ENCODE peak calls at places on chromosomes 5 and 9, in nine cellular contexts. O is fibroblast of mammary gland; F is GM23338; Q is CD4-positive, alpha-beta T cell; A is IMR-90; E is astrocyte of the spinal cord; P is kidney; W is bronchial epithelial cell; Y is heart right ventricle. R is an unnamed sample.

GRCh38 chr9:88313364-88314220 is 74.7 kb upstream of the SPIN1 start:
- DNase-seq in O (no peak), F (peak), Q (no peak), A (no peak), E (no peak), P (no peak), W (no peak), Y (no peak), R (no peak)

GRCh38 chr5:38540348-38540747 is 16.1 kb downstream of the LIFR start:
- DNase-seq in O (no peak), F (no peak), Q (no peak), A (no peak), E (no peak), P (no peak), W (no peak), Y (peak), R (no peak)

GRCh38 chr9:89814340-89815040 is 209.7 kb downstream of the GADD45G start:
- DNase-seq in O (peak), F (no peak), Q (no peak), A (peak), E (peak), P (no peak), W (no peak), Y (no peak), R (no peak)

GRCh38 chr5:151081426-151082273 is 816 bp upstream of the TNIP1 start:
- DNase-seq in O (peak), F (no peak), Q (no peak), A (peak), E (no peak), P (no peak), W (no peak), Y (no peak), R (no peak)

GRCh38 chr9:136318111-136318768 is 9.1 kb upstream of the GPSM1 start:
- DNase-seq in O (no peak), F (no peak), Q (no peak), A (no peak), E (no peak), P (peak), W (no peak), Y (no peak), R (no peak)

GRCh38 chr9:98010450-98010849 is 27.3 kb downstream of the ANP32B start:
- DNase-seq in O (peak), F (peak), Q (no peak), A (peak), E (peak), P (no peak), W (peak), Y (no peak), R (no peak)

GRCh38 chr5:110086658-110087388 is 397.1 kb downstream of the MAN2A1 start:
- DNase-seq in O (peak), F (no peak), Q (no peak), A (peak), E (peak), P (no peak), W (peak), Y (no peak), R (peak)

GRCh38 chr5:162214551-162214950 is 147.0 kb downstream of the GABRG2 start:
- DNase-seq in O (no peak), F (no peak), Q (no peak), A (no peak), E (no peak), P (no peak), W (no peak), Y (no peak), R (no peak)

GRCh38 chr9:69121155-69122085 is 52.7 kb upstream of the TJP2 start:
- DNase-seq in O (no peak), F (peak), Q (peak), A (peak), E (peak), P (peak), W (no peak), Y (peak), R (peak)

GRCh38 chr9:124769451-124770358 is 1.4 kb downstream of the NR6A1 start:
- DNase-seq in O (no peak), F (peak), Q (no peak), A (no peak), E (no peak), P (peak), W (no peak), Y (no peak), R (no peak)

DNA sequence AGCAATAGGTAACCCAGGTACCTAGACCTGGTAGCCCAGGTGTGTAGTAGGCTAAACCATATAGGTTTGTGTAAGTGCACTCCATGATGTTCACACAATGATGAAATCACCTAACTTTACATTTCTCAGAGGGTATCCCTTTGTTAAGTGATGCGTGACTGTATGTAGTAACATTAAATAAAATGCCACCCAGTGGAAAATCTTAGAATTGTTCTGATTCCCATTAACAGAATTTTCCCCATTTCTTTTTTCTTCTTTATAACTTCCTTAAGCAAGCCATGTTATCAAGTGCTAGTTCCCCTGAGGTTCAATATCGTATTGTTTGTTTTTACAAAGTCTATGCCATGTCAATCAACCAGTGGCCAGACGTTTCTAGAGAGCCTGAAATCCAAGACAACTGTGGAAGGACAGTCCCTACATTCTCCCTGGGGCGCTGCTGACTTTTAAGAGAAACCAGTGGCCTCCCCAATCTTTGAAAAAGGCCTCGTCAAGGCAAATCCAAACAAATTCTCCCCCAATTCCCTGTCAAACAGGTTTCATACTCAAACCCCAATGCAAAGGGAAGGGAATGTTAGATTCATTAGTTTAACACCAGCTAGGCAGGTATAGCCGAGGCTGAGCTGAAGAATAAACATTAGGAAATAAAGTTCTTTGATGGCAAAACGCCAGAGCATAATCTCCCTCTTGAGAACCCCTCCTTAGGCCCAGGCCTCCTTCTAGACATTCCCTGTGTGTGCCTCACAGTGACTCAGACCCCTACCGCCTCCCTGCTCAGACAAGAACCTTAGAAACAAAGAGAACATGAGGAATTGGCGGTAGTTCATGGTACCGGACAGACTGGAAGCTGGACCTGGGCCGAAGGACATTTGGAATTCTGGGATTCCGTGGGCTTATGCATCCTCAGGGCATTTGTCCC is 198.7 kb downstream of the GNA14 start:
- DNase-seq in O (peak), F (no peak), Q (no peak), A (peak), E (peak), P (no peak), W (peak), Y (no peak), R (peak)
- TF ChIP-seq CTCF in O (no peak), F (no peak), Q (no peak), A (no peak), E (no peak), P (no peak), W (no peak), Y (no peak), R (peak)

DNA sequence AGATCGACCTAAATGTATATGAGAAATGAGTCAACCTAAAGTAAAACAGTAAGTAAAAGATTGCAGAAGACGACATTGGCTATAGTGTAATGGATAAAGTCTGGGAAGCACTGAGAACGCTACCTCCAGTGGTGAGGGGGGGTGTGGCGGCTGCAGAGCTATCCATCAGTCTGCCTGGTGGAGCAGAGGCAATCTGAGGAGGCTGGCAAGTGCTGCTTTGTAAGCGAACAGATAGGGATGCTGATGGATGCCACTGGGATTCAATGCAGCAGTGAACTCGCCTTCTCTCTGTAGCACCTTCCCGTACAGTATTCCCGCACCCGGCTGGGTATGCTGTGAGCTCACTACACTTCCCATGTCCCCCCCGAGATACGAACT is 261.5 kb downstream of the NSG2 start:
- DNase-seq in O (no peak), F (peak), Q (no peak), A (no peak), E (no peak), P (no peak), W (no peak), Y (no peak), R (no peak)
- TF ChIP-seq CTCF in O (no peak), F (no peak), Q (no peak), A (no peak), E (no peak), P (no peak), W (no peak), Y (no peak), R (no peak)

DNA sequence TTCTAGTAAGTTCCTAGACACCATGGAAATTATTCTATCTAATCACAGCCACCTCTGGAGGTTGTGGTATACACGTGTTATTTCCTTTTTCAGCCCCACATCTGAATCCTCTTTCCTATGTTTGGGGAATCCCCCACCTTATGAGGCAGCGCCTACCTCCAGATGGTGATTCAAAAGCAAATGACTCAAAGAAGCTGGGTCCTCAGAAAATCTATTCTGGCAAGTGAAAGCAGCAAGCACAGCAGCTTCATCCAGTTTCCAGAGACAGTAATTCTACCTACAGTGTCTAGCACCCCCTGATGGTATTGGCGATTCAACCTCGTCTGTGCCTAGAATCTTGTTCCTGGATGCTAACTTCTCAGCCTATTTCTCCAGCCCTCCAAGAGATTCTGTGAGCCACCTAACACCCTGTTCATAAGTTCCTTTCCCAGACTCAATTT is 43.0 kb downstream of the STRBP start:
- DNase-seq in O (peak), F (peak), Q (peak), A (peak), E (peak), P (no peak), W (peak), Y (peak), R (no peak)
- TF ChIP-seq CTCF in O (peak), F (peak), Q (no peak), A (peak), E (peak), P (peak), W (peak), Y (peak), R (peak)

GRCh38 chr5:73290242-73290641 is 117.2 kb downstream of the TMEM174 start:
- DNase-seq in O (no peak), F (no peak), Q (no peak), A (no peak), E (no peak), P (no peak), W (no peak), Y (no peak), R (no peak)
- TF ChIP-seq CTCF in O (no peak), F (no peak), Q (no peak), A (no peak), E (no peak), P (no peak), W (no peak), Y (no peak), R (no peak)

GRCh38 chr5:157026789-157027424 is 32.0 kb downstream of the HAVCR1 start:
- DNase-seq in O (peak), F (peak), Q (no peak), A (no peak), E (no peak), P (no peak), W (peak), Y (no peak), R (no peak)
- TF ChIP-seq CTCF in O (peak), F (peak), Q (peak), A (no peak), E (peak), P (peak), W (peak), Y (peak), R (peak)

GRCh38 chr9:16591092-16591491 is 279.4 kb downstream of the BNC2 start:
- DNase-seq in O (no peak), F (no peak), Q (no peak), A (peak), E (no peak), P (no peak), W (peak), Y (no peak), R (no peak)
- TF ChIP-seq CTCF in O (no peak), F (no peak), Q (no peak), A (no peak), E (no peak), P (no peak), W (no peak), Y (no peak), R (no peak)